ENCODE peak calls at places on chromosomes 16 and 17, in four cellular contexts. L is renal cortical epithelial cell, E is CMK, G is fibroblast of lung. K is an unnamed sample.

GRCh38 chr16:30136971-30137601 is 14.1 kb upstream of the MAPK3 start:
- DNase-seq in L (no peak), E (no peak), G (no peak), K (no peak)

GRCh38 chr17:3913531-3914318 is 2.5 kb downstream of the P2RX1 start:
- DNase-seq in L (peak), E (peak), G (peak), K (peak)

GRCh38 chr16:2194852-2195315 is 1.5 kb downstream of the CASKIN1 start:
- DNase-seq in L (peak), E (no peak), G (peak), K (peak)

GRCh38 chr17:57986841-57987581 is 1.0 kb downstream of the VEZF1 start:
- DNase-seq in L (peak), E (no peak), G (peak), K (peak)

GRCh38 chr17:49121696-49122292 is 10.8 kb upstream of the B4GALNT2 start:
- DNase-seq in L (no peak), E (no peak), G (no peak), K (no peak)

GRCh38 chr16:89811321-89811720 is 5.1 kb downstream of the FANCA start:
- DNase-seq in L (no peak), E (no peak), G (no peak), K (no peak)

GRCh38 chr16:66364117-66364958 is 2.2 kb upstream of the CDH5 start:
- DNase-seq in L (no peak), E (no peak), G (peak), K (peak)

GRCh38 chr17:13346081-13346533 is 255.6 kb downstream of the HS3ST3A1 start:
- DNase-seq in L (peak), E (no peak), G (peak), K (peak)

GRCh38 chr17:20241855-20242254 is 225.5 kb downstream of the LGALS9B start:
- DNase-seq in L (no peak), E (no peak), G (no peak), K (no peak)

GRCh38 chr17:33509331-33509730 is 216.2 kb upstream of the ASIC2 start:
- DNase-seq in L (no peak), E (no peak), G (no peak), K (no peak)

GRCh38 chr17:7838291-7839075 is 4.5 kb downstream of the KDM6B start:
- DNase-seq in L (peak), E (peak), G (peak), K (no peak)

GRCh38 chr17:73071387-73071999 is 21.0 kb downstream of the SLC39A11 start:
- DNase-seq in L (peak), E (no peak), G (peak), K (no peak)

GRCh38 chr17:34437188-34437587 is 74.2 kb upstream of the CCL1 start:
- DNase-seq in L (no peak), E (no peak), G (no peak), K (no peak)

GRCh38 chr16:67542464-67542863 is 13.8 kb downstream of the RIPOR1 start:
- DNase-seq in L (peak), E (peak), G (peak), K (peak)

GRCh38 chr17:39759204-39759603 is 21.5 kb downstream of the GRB7 start:
- DNase-seq in L (no peak), E (no peak), G (no peak), K (no peak)

GRCh38 chr17:15038656-15039055 is 226.5 kb downstream of the PMP22 start:
- DNase-seq in L (no peak), E (no peak), G (peak), K (peak)

GRCh38 chr16:76277099-76278030 is at the start of gene CNTNAP4:
- DNase-seq in L (no peak), E (no peak), G (no peak), K (no peak)

GRCh38 chr17:32302860-32303649 is 37.4 kb downstream of the RHBDL3 start:
- DNase-seq in L (no peak), E (no peak), G (no peak), K (no peak)

GRCh38 chr16:22868859-22869258 is 54.9 kb downstream of the HS3ST2 start:
- DNase-seq in L (no peak), E (no peak), G (no peak), K (no peak)

GRCh38 chr16:88691129-88691813 is 5.0 kb upstream of the SNAI3 start:
- DNase-seq in L (no peak), E (no peak), G (no peak), K (no peak)

GRCh38 chr16:89971495-89972243 is 23.1 kb downstream of the DEF8 start:
- DNase-seq in L (no peak), E (no peak), G (peak), K (no peak)

GRCh38 chr16:30122621-30123160 is 329 bp downstream of the MAPK3 start:
- DNase-seq in L (no peak), E (no peak), G (no peak), K (no peak)

GRCh38 chr17:81655378-81656117 is 794 bp downstream of the PDE6G start:
- DNase-seq in L (no peak), E (no peak), G (no peak), K (no peak)

GRCh38 chr17:21125862-21126261 is 902 bp upstream of the DHRS7B start:
- DNase-seq in L (no peak), E (peak), G (no peak), K (no peak)

GRCh38 chr17:7043544-7044268 is at the start of gene SLC16A11:
- DNase-seq in L (no peak), E (no peak), G (no peak), K (no peak)

GRCh38 chr17:72366626-72367025 is 245.8 kb downstream of the SOX9 start:
- DNase-seq in L (peak), E (no peak), G (no peak), K (no peak)

K was measured in bronchial epithelial cell.